ENCODE peak calls at places on chromosomes 1 and 21, in nine cellular contexts. H is stimulated activated CD4-positive, alpha-beta T cell treated with anti-CD3 and anti-CD28 coated beads, Interleukin-1b, Interleukin-23, amount 100 ng/mL, for 24 hours; K is Caco-2; J is NCI-H1436; Y is left ventricle myocardium inferior; N is cardiac muscle cell; I is activated B cell treated with CpG ODN at 0.5 μM for 24 hours; F is non-pigmented ciliary epithelial cell; W is mesenteric fat pad. U is an unnamed sample.

GRCh38 chr1:11374079-11374747 is 101.2 kb downstream of the UBIAD1 start:
- DNase-seq in I (no peak), N (no peak), H (no peak), J (no peak), Y (no peak), K (no peak), F (no peak), W (no peak), U (no peak)

GRCh38 chr1:51372561-51372960 is 42.2 kb upstream of the TTC39A start:
- DNase-seq in I (no peak), W (no peak), N (no peak), Y (no peak), J (no peak), F (no peak), K (no peak), H (no peak), U (no peak)

GRCh38 chr21:42426424-42426823 is 22.7 kb downstream of the UBASH3A start:
- DNase-seq in I (no peak), Y (no peak), F (no peak), N (no peak), W (peak; percentile 28), H (no peak), K (no peak), J (no peak), U (no peak)

GRCh38 chr1:35931424-35932157 is 686 bp downstream of the AGO3 start:
- DNase-seq in J (no peak), W (no peak), N (peak; percentile 45), I (no peak), F (no peak), K (no peak), H (no peak), Y (no peak), U (no peak)

GRCh38 chr1:109432336-109432735 is 6.1 kb upstream of the PSMA5 start:
- DNase-seq in W (no peak), Y (no peak), H (no peak), F (no peak), J (no peak), N (no peak), I (no peak), K (no peak), U (no peak)

GRCh38 chr1:22140681-22141080 is 2.2 kb downstream of the WNT4 start:
- DNase-seq in K (no peak), N (no peak), I (no peak), W (no peak), H (no peak), F (no peak), J (no peak), Y (no peak), U (no peak)

GRCh38 chr1:93036672-93037071 is 42.4 kb upstream of the MTF2 start:
- DNase-seq in W (no peak), N (no peak), I (no peak), K (no peak), F (no peak), J (no peak), Y (no peak), H (no peak), U (peak; percentile 36)

GRCh38 chr1:25863486-25864262 is 4.4 kb upstream of the AUNIP start:
- DNase-seq in H (no peak), K (no peak), I (no peak), N (no peak), F (no peak), J (no peak), Y (no peak), W (peak; percentile 85), U (no peak)

GRCh38 chr1:3454811-3455618 is 550 bp downstream of the ARHGEF16 start:
- DNase-seq in H (no peak), F (no peak), K (peak; percentile 75), N (peak; percentile 77), Y (peak; percentile 46), J (peak; percentile 57), I (no peak), W (no peak), U (peak; percentile 47)

GRCh38 chr1:115112496-115113375 is 23.4 kb upstream of the TSPAN2 start:
- DNase-seq in K (peak; percentile 55), W (no peak), Y (no peak), F (no peak), J (no peak), N (peak; percentile 53), I (peak; percentile 45), H (no peak), U (no peak)

GRCh38 chr1:32924881-32925344 is 23.7 kb upstream of the TMEM54 start:
- DNase-seq in F (no peak), K (peak; percentile 71), Y (peak; percentile 29), I (no peak), H (no peak), J (no peak), N (peak; percentile 73), W (no peak), U (no peak)

GRCh38 chr1:203035111-203036000 is 9.1 kb downstream of the PPFIA4 start:
- DNase-seq in K (no peak), Y (no peak), H (no peak), W (peak; percentile 75), I (no peak), F (no peak), N (peak; percentile 45), J (no peak), U (no peak)

GRCh38 chr1:88216441-88216840 is 467.6 kb upstream of the PKN2 start:
- DNase-seq in K (no peak), W (no peak), N (no peak), Y (no peak), F (no peak), H (no peak), I (no peak), J (no peak), U (no peak)

GRCh38 chr1:36286802-36287201 is 19.4 kb upstream of the SH3D21 start:
- DNase-seq in H (no peak), N (no peak), J (no peak), I (no peak), W (no peak), K (no peak), Y (no peak), F (no peak), U (no peak)

GRCh38 chr21:33069243-33069642 is 698 bp upstream of the OLIG1 start:
- DNase-seq in F (no peak), J (no peak), Y (no peak), N (no peak), H (no peak), W (no peak), K (no peak), I (no peak), U (no peak)

GRCh38 chr1:25461783-25462182 is 31.1 kb downstream of the MACO1 start:
- DNase-seq in W (no peak), H (no peak), J (no peak), N (no peak), F (no peak), I (no peak), Y (no peak), K (no peak), U (no peak)

GRCh38 chr1:116330342-116330652 is 42.7 kb upstream of the ATP1A1 start:
- DNase-seq in I (no peak), F (no peak), J (no peak), N (no peak), H (no peak), W (no peak), K (no peak), Y (no peak), U (no peak)

GRCh38 chr1:164456272-164456671 is 102.7 kb upstream of the PBX1 start:
- DNase-seq in F (no peak), J (no peak), I (no peak), W (no peak), N (no peak), H (no peak), K (no peak), Y (no peak), U (no peak)

GRCh38 chr1:52127181-52128175 is 14.4 kb upstream of the ZFYVE9 start:
- DNase-seq in F (no peak), H (no peak), N (peak; percentile 48), K (peak; percentile 48), Y (no peak), W (no peak), I (no peak), J (peak; percentile 68), U (no peak)

GRCh38 chr21:42980959-42981523 is 6.7 kb downstream of the PKNOX1 start:
- DNase-seq in N (no peak), I (no peak), Y (no peak), H (no peak), K (no peak), W (no peak), F (no peak), J (no peak), U (no peak)

GRCh38 chr21:31537872-31538576 is 121.5 kb upstream of the SOD1 start:
- DNase-seq in N (no peak), H (no peak), F (no peak), I (no peak), K (no peak), J (no peak), W (no peak), Y (no peak), U (peak; percentile 77)

GRCh38 chr1:4652631-4653327 is 1.6 kb upstream of the AJAP1 start:
- DNase-seq in F (no peak), I (peak; percentile 51), H (peak; percentile 49), W (no peak), J (peak; percentile 49), Y (peak; percentile 41), N (peak; percentile 64), K (peak; percentile 27), U (no peak)

GRCh38 chr1:36781098-36781497 is 253.2 kb downstream of the GRIK3 start:
- DNase-seq in W (no peak), N (no peak), F (no peak), H (no peak), K (no peak), I (no peak), J (no peak), Y (no peak), U (no peak)

GRCh38 chr1:199954701-199955100 is 72.8 kb upstream of the NR5A2 start:
- DNase-seq in N (peak; percentile 46), I (no peak), F (no peak), Y (no peak), W (no peak), H (peak; percentile 2), J (no peak), K (peak; percentile 58), U (no peak)

GRCh38 chr1:49163041-49163440 is 386.4 kb upstream of the BEND5 start:
- DNase-seq in N (no peak), I (no peak), K (no peak), F (peak; percentile 19), W (no peak), Y (no peak), H (no peak), J (no peak), U (no peak)

GRCh38 chr1:107359472-107360241 is 218.8 kb downstream of the NTNG1 start:
- DNase-seq in I (no peak), J (no peak), N (no peak), Y (no peak), F (no peak), H (no peak), K (no peak), W (no peak), U (no peak)

GRCh38 chr1:67429528-67430357 is 459 bp downstream of the SERBP1 start:
- DNase-seq in H (peak; percentile 30), K (peak; percentile 15), Y (peak; percentile 19), F (no peak), W (no peak), J (no peak), I (peak; percentile 33), N (peak; percentile 41), U (no peak)

GRCh38 chr21:17351766-17352165 is 161.1 kb upstream of the CXADR start:
- DNase-seq in W (no peak), Y (no peak), I (no peak), H (no peak), K (no peak), N (no peak), F (no peak), J (no peak), U (no peak)

GRCh38 chr1:5296135-5296930 is 641.9 kb downstream of the AJAP1 start:
- DNase-seq in Y (no peak), I (no peak), N (no peak), W (peak; percentile 60), F (no peak), H (no peak), J (no peak), K (no peak), U (no peak)

GRCh38 chr1:93629101-93630059 is 52.3 kb downstream of the BCAR3 start:
- DNase-seq in H (no peak), I (no peak), Y (no peak), W (no peak), F (no peak), J (peak; percentile 71), K (peak; percentile 40), N (peak; percentile 79), U (no peak)

GRCh38 chr1:218347316-218347712 is 2.2 kb downstream of the TGFB2 start:
- DNase-seq in Y (no peak), H (no peak), W (no peak), I (no peak), N (peak; percentile 45), J (no peak), K (peak; percentile 23), F (no peak), U (no peak)